ENCODE peak calls at places on chromosomes 1 and 21, in ten cellular contexts. U is HFFc6; T is CMK; D is cardiac muscle cell; J is MM.1S; V is left ventricle myocardium superior; I is left lobe of liver; Z is activated effector memory CD4-positive, alpha-beta T cell treated with anti-CD3 and anti-CD28 coated beads, Interleukin-2, amount 50 U/mL, for 16 hours; H is T-helper 2 cell; L is effector memory CD8-positive, alpha-beta T cell. B is an unnamed sample.

GRCh38 chr1:242454262-242455051 is 70.0 kb downstream of the PLD5 start:
- DNase-seq in D (peak; percentile 44), T (peak; percentile 9), U (peak; percentile 16), Z (no peak), I (no peak), J (peak; percentile 56), L (no peak), V (no peak), H (no peak), B (no peak)

GRCh38 chr1:210232524-210233215 is at the start of gene SERTAD4:
- DNase-seq in D (peak; percentile 46), L (no peak), T (no peak), H (no peak), U (peak; percentile 39), Z (no peak), V (peak; percentile 75), I (no peak), J (no peak), B (no peak)

GRCh38 chr1:29235955-29236742 is at the start of gene PTPRU:
- DNase-seq in U (peak; percentile 39), L (peak; percentile 79), J (peak; percentile 73), T (peak; percentile 46), Z (peak; percentile 93), I (peak; percentile 89), D (peak; percentile 80), H (peak; percentile 66), V (peak; percentile 91), B (peak; percentile 58)

GRCh38 chr1:88684482-88685238 is 587 bp downstream of the PKN2 start:
- DNase-seq in D (peak; percentile 53), L (peak; percentile 49), H (peak; percentile 31), Z (peak; percentile 85), V (peak; percentile 67), I (peak; percentile 63), U (peak; percentile 13), J (peak; percentile 60), T (peak; percentile 62), B (no peak)

GRCh38 chr1:76727520-76727919 is 139.8 kb upstream of the ST6GALNAC5 start:
- DNase-seq in I (no peak), J (no peak), V (no peak), Z (no peak), L (no peak), D (no peak), U (no peak), T (no peak), H (no peak), B (no peak)

GRCh38 chr1:33074193-33074945 is 6.6 kb upstream of the AZIN2 start:
- DNase-seq in U (no peak), L (no peak), H (no peak), D (no peak), I (no peak), T (no peak), Z (no peak), V (no peak), J (no peak), B (no peak)

GRCh38 chr1:22529901-22530621 is 33.2 kb upstream of the EPHA8 start:
- DNase-seq in Z (peak; percentile 16), J (no peak), U (peak; percentile 49), H (no peak), I (no peak), L (no peak), T (no peak), D (peak; percentile 69), V (no peak), B (no peak)

GRCh38 chr21:25708467-25709065 is 26.1 kb downstream of the ATP5PF start:
- DNase-seq in D (peak; percentile 69), T (peak; percentile 45), L (peak; percentile 49), U (peak; percentile 33), V (no peak), J (peak; percentile 50), H (peak; percentile 5), I (no peak), Z (peak; percentile 76), B (no peak)

GRCh38 chr1:205493241-205494085 is 11.0 kb upstream of the CDK18 start:
- DNase-seq in V (peak; percentile 52), H (no peak), J (no peak), T (no peak), Z (no peak), U (peak; percentile 42), D (peak; percentile 92), L (no peak), I (no peak), B (peak; percentile 28)

GRCh38 chr21:35508389-35508888 is 459.3 kb upstream of the RUNX1 start:
- DNase-seq in T (peak; percentile 81), L (no peak), V (peak; percentile 68), J (no peak), D (peak; percentile 94), U (peak; percentile 93), H (no peak), Z (no peak), I (peak; percentile 49), B (no peak)

GRCh38 chr1:81702903-81703302 is 97.8 kb upstream of the ADGRL2 start:
- DNase-seq in L (no peak), T (no peak), J (no peak), I (no peak), H (no peak), Z (no peak), V (no peak), U (peak; percentile 88), D (peak; percentile 91), B (no peak)

GRCh38 chr1:23021834-23022233 is 2.6 kb downstream of the KDM1A start:
- DNase-seq in I (no peak), D (no peak), J (no peak), T (no peak), V (no peak), H (no peak), L (no peak), U (no peak), Z (no peak), B (no peak)

GRCh38 chr1:33370286-33370685 is 49.4 kb upstream of the A3GALT2 start:
- DNase-seq in J (no peak), H (no peak), V (peak; percentile 65), L (no peak), D (peak; percentile 69), Z (no peak), U (peak; percentile 81), I (no peak), T (no peak), B (no peak)

GRCh38 chr1:43007377-43008105 is 48.9 kb upstream of the SLC2A1 start:
- DNase-seq in T (no peak), V (no peak), U (no peak), Z (no peak), D (no peak), L (no peak), H (no peak), I (no peak), J (no peak), B (no peak)

GRCh38 chr1:109619655-109620395 is at the start of gene AMPD2:
- DNase-seq in H (peak; percentile 59), D (peak; percentile 93), Z (peak; percentile 90), J (peak; percentile 59), I (peak; percentile 89), U (peak; percentile 74), V (peak; percentile 87), L (peak; percentile 60), T (peak; percentile 72), B (peak; percentile 13)

GRCh38 chr1:232211149-232211548 is 418.8 kb downstream of the SIPA1L2 start:
- DNase-seq in J (no peak), U (no peak), T (no peak), L (no peak), V (no peak), I (no peak), H (no peak), Z (no peak), D (no peak), B (no peak)

GRCh38 chr1:110897685-110898084 is 24.7 kb downstream of the CD53 start:
- DNase-seq in Z (no peak), I (no peak), L (no peak), U (no peak), D (no peak), V (no peak), T (no peak), H (no peak), J (no peak), B (no peak)

GRCh38 chr1:67586596-67586995 is 98.4 kb upstream of the GADD45A start:
- DNase-seq in D (peak; percentile 58), J (no peak), H (no peak), Z (no peak), L (no peak), U (peak; percentile 75), I (no peak), V (no peak), T (no peak), B (no peak)

GRCh38 chr1:226479432-226479831 is 69.1 kb upstream of the STUM start:
- DNase-seq in D (no peak), U (no peak), Z (no peak), T (no peak), J (no peak), I (no peak), L (no peak), V (no peak), H (no peak), B (no peak)

GRCh38 chr1:90204036-90204594 is 209.2 kb downstream of the ZNF326 start:
- DNase-seq in Z (no peak), D (no peak), I (no peak), T (no peak), U (no peak), J (peak; percentile 51), V (no peak), H (no peak), L (no peak), B (no peak)

GRCh38 chr1:152053375-152053774 is 16.6 kb upstream of the S100A11 start:
- DNase-seq in H (no peak), U (no peak), D (no peak), I (no peak), J (no peak), Z (no peak), V (no peak), T (no peak), L (no peak), B (no peak)

GRCh38 chr21:46483300-46484295 is 24.9 kb downstream of the DIP2A start:
- DNase-seq in U (no peak), V (peak; percentile 50), T (no peak), I (no peak), Z (no peak), J (no peak), D (no peak), L (peak; percentile 15), H (no peak), B (no peak)